ENCODE peak calls at places on chromosomes 6 and 20, in four cellular contexts. F is NCI-H2081; C is effector memory CD8-positive, alpha-beta T cell; V is WTC11. W is an unnamed sample.

GRCh38 chr20:38084425-38084951 is 50.9 kb downstream of the RPRD1B start:
- DNase-seq in C (no peak), V (no peak), F (no peak), W (no peak)

GRCh38 chr20:13744403-13744802 is 40.3 kb downstream of the ESF1 start:
- DNase-seq in V (no peak), C (no peak), F (no peak), W (no peak)

GRCh38 chr6:42166444-42167141 is 6.6 kb upstream of the GUCA1A start:
- DNase-seq in F (peak), C (peak), V (peak), W (peak)

GRCh38 chr6:1617466-1618304 is 8.0 kb downstream of the FOXC1 start:
- DNase-seq in C (no peak), F (no peak), V (no peak), W (no peak)

GRCh38 chr20:5933802-5934436 is 16.4 kb downstream of the TRMT6 start:
- DNase-seq in F (peak), V (no peak), C (no peak), W (no peak)

GRCh38 chr20:8527998-8528397 is 395.9 kb downstream of the PLCB1 start:
- DNase-seq in V (no peak), C (no peak), F (no peak), W (no peak)

GRCh38 chr6:131058236-131058635 is 4.8 kb downstream of the EPB41L2 start:
- DNase-seq in F (no peak), C (no peak), V (no peak), W (no peak)

GRCh38 chr20:40689100-40689942 is at the start of gene MAFB:
- DNase-seq in C (peak), V (peak), F (peak), W (no peak)

GRCh38 chr6:17740559-17741220 is 34.0 kb upstream of the NUP153 start:
- DNase-seq in C (no peak), V (no peak), F (peak), W (no peak)

W was measured in activated CD8-positive, alpha-beta memory T cell treated with anti-CD3 and anti-CD28 coated beads for 4 hours.